ENCODE peak calls at places on chromosomes 5 and 9, in eight cellular contexts. I, X, P, K, H, Q, D and O are unnamed samples.

GRCh38 chr5:134873494-134873893 is 677 bp upstream of the TXNDC15 start:
- DNase-seq in I (no peak), X (no peak), P (no peak), K (no peak), H (peak; percentile 14), Q (no peak), D (no peak), O (no peak)

GRCh38 chr5:36200513-36200912 is 41.2 kb downstream of the NADK2 start:
- DNase-seq in I (no peak), X (no peak), P (peak; percentile 88), K (no peak), H (no peak), Q (no peak), D (no peak), O (no peak)

GRCh38 chr5:72494700-72495124 is 12.5 kb downstream of the ZNF366 start:
- DNase-seq in I (no peak), X (no peak), P (peak; percentile 52), K (no peak), H (no peak), Q (no peak), D (no peak), O (no peak)

GRCh38 chr5:173953528-173954090 is 35.4 kb upstream of the C5orf47 start:
- DNase-seq in I (no peak), X (no peak), P (no peak), K (no peak), H (no peak), Q (no peak), D (no peak), O (no peak)

GRCh38 chr5:3344671-3345070 is 251.0 kb upstream of the IRX1 start:
- DNase-seq in I (no peak), X (no peak), P (no peak), K (no peak), H (no peak), Q (no peak), D (no peak), O (no peak)

GRCh38 chr9:21796768-21797167 is 5.7 kb upstream of the MTAP start:
- DNase-seq in I (no peak), X (no peak), P (peak; percentile 82), K (no peak), H (no peak), Q (no peak), D (no peak), O (no peak)

GRCh38 chr5:14268236-14268701 is 125.1 kb downstream of the TRIO start:
- DNase-seq in I (no peak), X (no peak), P (peak; percentile 83), K (no peak), H (peak; percentile 63), Q (no peak), D (peak; percentile 85), O (no peak)

GRCh38 chr9:126724226-126724625 is 80.6 kb upstream of the ZBTB43 start:
- DNase-seq in I (no peak), X (no peak), P (peak; percentile 45), K (no peak), H (no peak), Q (no peak), D (no peak), O (no peak)

GRCh38 chr5:1012900-1013237 is 4.3 kb downstream of the NKD2 start:
- DNase-seq in I (no peak), X (no peak), P (no peak), K (no peak), H (no peak), Q (no peak), D (no peak), O (no peak)